ENCODE peak calls at places on chromosomes 3 and 15, in six cellular contexts. U is right cardiac atrium, V is lung, S is mesendoderm, P is colonic mucosa, M is psoas muscle. Z is an unnamed sample.

GRCh38 chr15:39239562-39239961 is 341.3 kb upstream of the THBS1 start:
- DNase-seq in U (no peak), V (no peak), S (no peak), P (no peak), M (no peak), Z (no peak)

GRCh38 chr3:172312006-172312405 is 136.2 kb downstream of the GHSR start:
- DNase-seq in U (no peak), V (no peak), S (no peak), P (no peak), M (no peak), Z (no peak)

GRCh38 chr3:81465510-81465909 is 295.9 kb downstream of the GBE1 start:
- DNase-seq in U (no peak), V (no peak), S (no peak), P (no peak), M (no peak), Z (no peak)

GRCh38 chr3:108125550-108126071 is 34.8 kb upstream of the CD47 start:
- DNase-seq in U (no peak), V (no peak), S (no peak), P (no peak), M (no peak), Z (no peak)

GRCh38 chr3:72247645-72248388 is 462.9 kb upstream of the PROK2 start:
- DNase-seq in U (no peak), V (no peak), S (no peak), P (no peak), M (no peak), Z (no peak)

GRCh38 chr3:184596233-184596632 is 34.6 kb downstream of the EPHB3 start:
- DNase-seq in U (no peak), V (no peak), S (no peak), P (no peak), M (no peak), Z (no peak)

GRCh38 chr15:95577911-95578310 is 752.6 kb upstream of the NR2F2 start:
- DNase-seq in U (no peak), V (no peak), S (no peak), P (no peak), M (no peak), Z (no peak)

GRCh38 chr3:89419647-89420141 is 312.3 kb downstream of the EPHA3 start:
- DNase-seq in U (no peak), V (no peak), S (no peak), P (no peak), M (no peak), Z (no peak)

GRCh38 chr3:169295126-169295525 is 368.4 kb downstream of the MECOM start:
- DNase-seq in U (no peak), V (no peak), S (no peak), P (peak; percentile 42), M (no peak), Z (no peak)

GRCh38 chr3:127263586-127264231 is 24.1 kb downstream of the PRR20G start:
- DNase-seq in U (no peak), V (no peak), S (no peak), P (no peak), M (no peak), Z (no peak)

GRCh38 chr3:65685621-65686020 is 353.1 kb downstream of the MAGI1 start:
- DNase-seq in U (no peak), V (no peak), S (no peak), P (no peak), M (no peak), Z (no peak)

GRCh38 chr3:56222866-56223265 is 245.4 kb downstream of the ERC2 start:
- DNase-seq in U (no peak), V (no peak), S (no peak), P (no peak), M (no peak), Z (no peak)

GRCh38 chr15:66808181-66808824 is 106.3 kb downstream of the SMAD6 start:
- DNase-seq in U (no peak), V (no peak), S (no peak), P (no peak), M (no peak), Z (peak; percentile 33)

GRCh38 chr15:66803749-66804148 is 101.7 kb downstream of the SMAD6 start:
- DNase-seq in U (no peak), V (no peak), S (no peak), P (no peak), M (no peak), Z (no peak)

GRCh38 chr15:66802087-66803001 is 100.3 kb downstream of the SMAD6 start:
- DNase-seq in U (no peak), V (no peak), S (no peak), P (no peak), M (no peak), Z (no peak)

GRCh38 chr15:66803182-66803729 is 101.2 kb downstream of the SMAD6 start:
- DNase-seq in U (peak; percentile 95), V (peak; percentile 94), S (peak; percentile 96), P (peak; percentile 86), M (peak; percentile 92), Z (peak; percentile 84)

GRCh38 chr15:66805207-66805975 is 103.4 kb downstream of the SMAD6 start:
- DNase-seq in U (no peak), V (no peak), S (no peak), P (no peak), M (no peak), Z (peak; percentile 29)
- H3K27ac ChIP-seq in U (peak overlapping the region; percentile 65), V (no peak overlapping the region), S (no peak overlapping the region), P (no peak overlapping the region), M (no peak overlapping the region), Z (no peak overlapping the region)

DNA sequence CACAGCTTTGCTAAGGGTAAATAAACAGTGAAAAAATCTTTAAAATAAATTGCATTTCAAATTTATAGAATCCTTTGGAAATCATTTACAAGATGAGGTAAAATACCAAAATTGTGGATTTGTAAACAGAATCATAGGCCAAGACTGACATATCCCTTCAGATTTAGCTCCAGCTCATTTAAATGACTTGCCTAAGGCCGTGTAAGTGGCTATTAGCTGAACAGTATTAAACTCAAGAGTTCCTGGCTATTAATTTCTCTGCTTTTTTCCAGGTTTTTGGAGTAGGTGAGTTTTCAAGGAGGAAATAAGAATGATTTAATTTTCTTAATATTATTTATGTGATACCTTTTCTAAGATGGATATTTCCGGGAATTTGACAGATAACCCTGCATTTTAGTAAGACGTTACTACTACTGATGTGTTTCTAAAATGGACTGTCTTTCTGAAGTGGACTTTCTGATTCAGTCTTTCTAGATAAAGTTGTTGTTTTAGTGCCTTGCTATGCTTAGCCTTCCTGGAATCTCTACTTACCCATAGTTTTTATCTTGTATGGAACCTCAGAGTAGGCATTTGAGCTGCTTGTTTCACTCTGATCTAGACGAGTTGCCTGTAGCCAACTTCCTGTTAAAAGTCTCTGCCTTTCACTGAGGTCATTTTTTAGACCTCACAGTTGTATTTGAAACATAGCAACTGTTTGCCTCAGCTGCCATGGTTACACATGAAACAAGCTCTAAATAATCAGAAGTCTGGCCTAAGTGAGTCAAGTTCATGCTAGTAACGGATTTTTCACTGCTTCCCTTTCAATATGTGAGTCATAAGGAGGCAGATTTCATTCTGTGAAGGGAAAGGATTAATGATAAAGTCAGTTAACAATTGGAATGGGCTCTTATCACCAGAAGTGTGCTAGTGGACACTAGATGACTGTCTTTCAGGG is 127.0 kb downstream of the KLHL25 start:
- DNase-seq in U (peak; percentile 36), V (peak; percentile 53), S (peak; percentile 66), P (peak; percentile 37), M (no peak), Z (no peak)
- H3K4me1 ChIP-seq in U (peaks cover 6% of the 10 kb centered on the region), V (peaks cover 3% of the 10 kb centered on the region), S (no peaks in the 10 kb centered on the region), P (no peaks in the 10 kb centered on the region), M (peaks cover 13% of the 10 kb centered on the region), Z (no peaks in the 10 kb centered on the region)

GRCh38 chr15:94230436-94230885 is 900 bp upstream of the MCTP2 start:
- DNase-seq in U (no peak), V (no peak), S (no peak), P (no peak), M (no peak), Z (no peak)

GRCh38 chr15:94229591-94230365 is 1.6 kb upstream of the MCTP2 start:
- DNase-seq in U (no peak), V (no peak), S (no peak), P (no peak), M (no peak), Z (no peak)

GRCh38 chr15:94232107-94232506 is 746 bp downstream of the MCTP2 start:
- DNase-seq in U (no peak), V (no peak), S (no peak), P (no peak), M (no peak), Z (no peak)

GRCh38 chr15:94230886-94231727 is at the start of gene MCTP2:
- DNase-seq in U (peak; percentile 73), V (peak; percentile 89), S (peak; percentile 90), P (peak; percentile 92), M (peak; percentile 70), Z (peak; percentile 91)

DNA sequence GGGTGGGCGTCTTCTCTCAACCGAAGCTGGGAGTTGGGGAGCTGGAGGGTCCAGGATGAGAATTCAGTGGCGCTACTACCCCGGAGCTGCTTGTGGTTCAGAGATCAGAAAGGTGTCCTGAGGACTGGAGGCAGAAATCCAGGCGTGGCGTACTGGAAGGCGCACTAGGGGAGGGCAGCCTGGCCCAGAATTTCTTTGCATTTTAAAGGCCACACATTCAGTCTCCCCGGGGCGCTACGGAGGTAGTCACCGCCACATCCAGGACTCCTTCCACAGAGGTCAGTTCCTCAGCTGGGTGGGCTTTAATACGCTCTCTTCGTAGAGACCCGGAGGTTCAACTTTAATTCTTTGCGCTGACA is 346 bp downstream of the MCTP2 start:
- DNase-seq in U (no peak), V (no peak), S (peak; percentile 62), P (peak; percentile 55), M (no peak), Z (no peak)
- H3K4me3 ChIP-seq in U (peak overlapping the region; percentile 39), V (peak overlapping the region; percentile 62), S (peak overlapping the region; percentile 33), P (peak overlapping the region; percentile 67), M (peak overlapping the region; percentile 61), Z (peak overlapping the region; percentile 67)

DNA sequence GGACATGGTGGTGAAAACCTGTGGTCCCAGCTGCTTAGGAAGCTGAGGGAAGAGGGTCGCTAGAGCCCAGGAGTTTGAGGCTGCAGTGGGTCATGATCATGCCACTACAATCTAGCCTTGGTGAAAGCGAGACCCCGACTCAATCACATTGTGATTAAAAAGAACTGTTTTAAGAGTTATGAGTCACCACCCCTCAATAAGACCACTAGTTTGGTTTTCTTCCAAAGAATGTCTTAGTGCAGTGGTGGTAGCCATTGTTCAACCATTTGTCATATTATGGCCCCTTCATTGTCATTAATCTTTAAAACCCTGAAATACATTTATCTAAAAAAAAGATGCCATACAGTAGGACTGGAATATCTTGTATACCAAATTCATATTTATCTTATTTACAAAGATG is 48.8 kb downstream of the BLM start:
- DNase-seq in U (no peak), V (no peak), S (no peak), P (no peak), M (no peak), Z (no peak)
- H3K27ac ChIP-seq in U (no peak overlapping the region), V (no peak overlapping the region), S (no peak overlapping the region), P (no peak overlapping the region), M (no peak overlapping the region), Z (no peak overlapping the region)

DNA sequence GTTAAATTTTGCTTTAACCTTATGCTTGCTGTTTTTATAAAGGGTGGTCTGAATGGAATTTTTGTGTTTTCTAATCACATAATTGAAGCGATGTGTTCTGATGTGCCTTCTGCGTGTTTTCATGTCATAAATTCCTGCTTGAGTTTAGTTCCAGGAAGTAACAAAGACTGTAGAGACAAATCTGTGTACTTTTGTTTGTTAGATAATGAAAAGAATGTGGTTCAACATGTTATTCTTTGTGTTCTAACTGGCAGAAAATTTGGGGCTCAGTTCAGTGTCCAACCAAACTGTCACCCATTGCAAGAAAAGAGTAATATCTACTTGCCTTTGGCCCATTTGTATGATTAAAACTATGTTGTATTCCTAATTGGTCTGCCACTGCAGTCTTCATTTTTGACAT is 324.0 kb downstream of the DIPK2A start:
- DNase-seq in U (no peak), V (no peak), S (no peak), P (no peak), M (no peak), Z (no peak)
- H3K4me1 ChIP-seq in U (no peaks in the 10 kb centered on the region), V (no peaks in the 10 kb centered on the region), S (no peaks in the 10 kb centered on the region), P (no peaks in the 10 kb centered on the region), M (no peaks in the 10 kb centered on the region), Z (no peaks in the 10 kb centered on the region)

Z was measured in Peyer's patch.